ENCODE peak calls at places on chromosomes 7 and 10, in eight cellular contexts. G, M, Z, V, P, B, I and W are unnamed samples. For H3K36me3, the result is how much of the 10 kb centered on the place peaks cover.

GRCh38 chr10:129770286-129770685 is 193.8 kb downstream of the EBF3 start:
- DNase-seq in B (no peak), P (no peak), Z (peak), M (no peak), G (peak), V (no peak), I (no peak), W (no peak)

GRCh38 chr7:6237730-6238129 is 34.7 kb downstream of the CYTH3 start:
- DNase-seq in V (no peak), B (no peak), Z (no peak), I (no peak), P (no peak), M (no peak), G (no peak), W (no peak)

GRCh38 chr7:154905615-154906014 is 97.3 kb downstream of the PAXIP1 start:
- DNase-seq in Z (no peak), M (no peak), V (no peak), P (no peak), G (no peak), B (no peak), I (no peak), W (no peak)

GRCh38 chr10:99996934-99997648 is 12.7 kb downstream of the DNMBP start:
- DNase-seq in B (peak), Z (no peak), M (peak), V (no peak), I (no peak), P (peak), G (no peak), W (no peak)

GRCh38 chr7:20191044-20191867 is 25.9 kb downstream of the MACC1 start:
- DNase-seq in P (no peak), B (no peak), M (no peak), V (no peak), G (no peak), I (peak), Z (no peak), W (no peak)

GRCh38 chr7:150737265-150738055 is at the start of gene GIMAP5:
- DNase-seq in M (no peak), P (no peak), V (no peak), B (no peak), I (no peak), G (no peak), Z (no peak), W (no peak)

GRCh38 chr7:37110641-37111421 is 337.8 kb downstream of the ELMO1 start:
- DNase-seq in Z (no peak), B (no peak), I (no peak), V (no peak), P (no peak), G (no peak), M (no peak), W (no peak)

GRCh38 chr10:69228151-69228550 is 8.0 kb downstream of the HKDC1 start:
- DNase-seq in P (no peak), B (no peak), I (no peak), G (no peak), Z (no peak), V (no peak), M (no peak), W (no peak)

GRCh38 chr7:87628780-87629569 is 777 bp downstream of the RUNDC3B start:
- DNase-seq in P (no peak), B (peak), V (no peak), G (peak), I (peak), M (no peak), Z (peak), W (peak)

GRCh38 chr7:40700653-40701475 is 566.1 kb downstream of the SUGCT start:
- DNase-seq in Z (no peak), I (no peak), G (no peak), V (peak), P (no peak), M (no peak), B (peak), W (no peak)

GRCh38 chr10:22666287-22667092 is 47.9 kb downstream of the PIP4K2A start:
- DNase-seq in V (no peak), M (peak), I (no peak), Z (peak), B (no peak), G (no peak), P (no peak), W (no peak)

GRCh38 chr7:35777121-35777520 is 23.7 kb upstream of the SEPTIN7 start:
- DNase-seq in G (no peak), B (no peak), Z (no peak), I (no peak), M (no peak), V (no peak), P (no peak), W (no peak)

GRCh38 chr10:57247271-57247670 is 886.2 kb upstream of the ZWINT start:
- DNase-seq in V (no peak), M (no peak), Z (no peak), I (no peak), B (no peak), G (no peak), P (no peak), W (no peak)

DNA sequence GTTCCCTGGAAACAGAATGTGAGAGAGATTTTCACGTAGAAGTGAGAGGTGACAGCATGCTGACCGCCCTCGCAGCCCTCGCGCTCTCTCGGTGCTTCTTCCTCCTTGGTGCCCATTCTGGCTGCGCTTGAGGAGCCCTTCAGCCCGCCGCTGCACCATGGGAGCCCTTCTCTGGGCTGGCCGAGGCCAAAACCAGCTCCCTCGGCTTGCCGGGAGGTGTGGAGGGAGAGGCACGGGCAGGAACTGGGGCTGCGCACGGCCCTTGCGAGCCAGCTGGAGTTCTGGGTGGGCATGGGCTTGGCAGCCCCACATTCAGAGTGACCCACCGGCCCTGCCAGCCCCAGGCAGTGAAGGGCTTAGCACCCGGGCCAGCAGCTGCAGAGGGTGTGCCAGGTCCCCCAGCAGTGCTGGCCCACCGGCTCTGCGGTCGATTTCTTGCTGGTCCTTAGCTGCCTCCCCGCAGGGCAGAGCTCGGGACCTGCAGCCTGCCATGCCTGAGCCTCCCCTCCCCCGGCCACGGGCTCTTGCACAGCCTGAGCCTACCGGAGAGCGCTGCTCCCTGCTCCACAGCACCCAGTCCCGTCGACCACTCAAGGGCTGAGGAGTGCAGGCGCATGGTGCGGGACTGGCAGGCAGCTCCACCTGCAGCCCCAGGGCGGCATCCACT is 888.7 kb upstream of the ZWINT start:
- DNase-seq in V (no peak), Z (no peak), P (no peak), G (peak), B (no peak), M (no peak), I (no peak), W (no peak)
- TF ChIP-seq CTCF in V (no peak), Z (no peak), P (no peak), G (no peak), B (no peak), M (no peak), I (no peak), W (no peak)

GRCh38 chr7:134932707-134933370 is 53.5 kb upstream of the AGBL3 start:
- DNase-seq in I (peak), B (no peak), P (no peak), Z (no peak), G (no peak), M (peak), V (peak), W (no peak)
- H3K4me3 ChIP-seq in I (peak), B (no peak), P (no peak), Z (no peak), G (no peak), M (peak), V (peak), W (no peak)

DNA sequence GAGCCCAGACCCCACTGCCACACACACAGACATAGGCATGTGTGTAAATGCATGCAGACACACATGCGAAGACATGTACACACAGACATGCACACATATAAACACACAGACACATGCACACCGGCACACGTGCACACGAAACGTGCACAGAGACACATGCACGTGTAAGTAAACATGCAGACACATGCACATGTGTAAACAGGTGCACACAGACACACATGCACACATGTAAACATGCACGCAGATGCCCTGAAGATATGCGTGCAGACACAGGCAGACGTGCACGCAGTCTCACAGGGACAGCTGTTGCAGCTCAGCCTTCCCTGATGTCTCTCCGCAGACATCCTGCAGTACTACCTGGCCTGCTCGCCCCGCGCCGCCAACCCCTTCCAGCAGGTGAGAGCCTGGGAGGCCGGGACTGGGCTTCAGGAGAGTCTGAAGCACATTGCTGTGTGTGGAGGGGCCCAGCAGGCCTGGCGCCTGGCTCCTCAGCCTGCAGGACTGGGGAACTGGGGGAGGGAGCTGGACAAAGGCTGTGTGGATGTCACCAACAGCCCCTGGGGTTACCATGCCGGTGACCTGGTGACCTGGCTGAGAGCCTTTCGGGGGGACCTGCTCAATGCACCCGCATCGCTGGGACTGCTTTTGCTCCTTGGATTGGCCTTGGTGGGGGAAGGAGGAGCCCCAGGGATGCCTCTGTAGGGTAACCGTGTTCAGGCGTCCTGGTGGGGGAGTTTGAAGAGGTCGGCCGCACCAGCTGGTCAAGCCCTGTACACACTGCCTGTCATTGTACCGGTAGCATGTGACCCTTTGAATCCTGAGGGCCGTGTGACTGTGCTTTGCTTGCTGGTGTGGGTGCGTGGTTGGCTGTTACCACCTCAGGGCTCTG is 20.3 kb downstream of the TTYH3 start:
- DNase-seq in M (no peak), B (no peak), V (no peak), Z (no peak), I (peak), P (no peak), G (no peak), W (no peak)
- H3K36me3 ChIP-seq in M (under half), B (under half), V (under half), Z (half or more), I (under half), P (under half), G (under half), W (under half)

DNA sequence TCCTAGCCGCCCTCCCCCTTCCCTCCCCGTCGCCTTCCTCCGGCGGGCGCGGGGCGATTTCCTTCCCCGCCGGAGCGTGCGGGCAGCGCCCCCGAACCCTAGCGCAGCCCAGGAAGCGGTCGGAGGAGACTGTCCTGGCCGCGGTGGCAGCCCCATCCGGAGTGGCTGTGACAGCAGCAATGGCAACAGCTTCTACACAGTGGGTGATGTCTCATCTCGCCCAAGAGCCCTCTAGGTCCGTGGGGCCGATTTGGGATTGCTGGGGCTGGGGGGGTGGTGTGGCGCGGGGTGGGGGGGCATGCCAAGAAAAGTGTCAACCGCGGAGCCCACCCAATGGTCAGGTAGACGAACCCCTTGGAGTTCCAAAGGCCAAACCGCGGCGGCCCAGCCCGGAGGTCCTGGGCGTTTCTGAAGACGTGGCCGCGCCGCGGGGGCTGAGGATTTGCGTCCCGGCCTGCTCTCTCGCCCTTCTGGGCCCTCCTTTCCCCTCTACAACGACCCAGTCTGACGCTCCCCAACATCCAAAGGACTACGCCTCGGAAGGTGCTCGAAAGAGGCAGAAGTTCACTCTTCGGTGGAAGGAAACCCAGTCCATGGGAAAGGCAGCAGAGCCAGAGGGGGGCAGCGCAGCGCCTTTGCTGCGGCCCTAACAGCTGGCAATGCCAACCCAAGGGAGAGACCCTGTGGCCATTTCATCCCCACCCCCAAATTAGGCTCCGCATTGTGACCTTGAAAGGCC is 603 bp upstream of the TWIST1 start:
- DNase-seq in P (no peak), I (peak), G (no peak), Z (no peak), V (no peak), B (peak), M (no peak), W (no peak)
- TF ChIP-seq CTCF in P (no peak), I (no peak), G (no peak), Z (no peak), V (no peak), B (peak), M (no peak), W (no peak)

DNA sequence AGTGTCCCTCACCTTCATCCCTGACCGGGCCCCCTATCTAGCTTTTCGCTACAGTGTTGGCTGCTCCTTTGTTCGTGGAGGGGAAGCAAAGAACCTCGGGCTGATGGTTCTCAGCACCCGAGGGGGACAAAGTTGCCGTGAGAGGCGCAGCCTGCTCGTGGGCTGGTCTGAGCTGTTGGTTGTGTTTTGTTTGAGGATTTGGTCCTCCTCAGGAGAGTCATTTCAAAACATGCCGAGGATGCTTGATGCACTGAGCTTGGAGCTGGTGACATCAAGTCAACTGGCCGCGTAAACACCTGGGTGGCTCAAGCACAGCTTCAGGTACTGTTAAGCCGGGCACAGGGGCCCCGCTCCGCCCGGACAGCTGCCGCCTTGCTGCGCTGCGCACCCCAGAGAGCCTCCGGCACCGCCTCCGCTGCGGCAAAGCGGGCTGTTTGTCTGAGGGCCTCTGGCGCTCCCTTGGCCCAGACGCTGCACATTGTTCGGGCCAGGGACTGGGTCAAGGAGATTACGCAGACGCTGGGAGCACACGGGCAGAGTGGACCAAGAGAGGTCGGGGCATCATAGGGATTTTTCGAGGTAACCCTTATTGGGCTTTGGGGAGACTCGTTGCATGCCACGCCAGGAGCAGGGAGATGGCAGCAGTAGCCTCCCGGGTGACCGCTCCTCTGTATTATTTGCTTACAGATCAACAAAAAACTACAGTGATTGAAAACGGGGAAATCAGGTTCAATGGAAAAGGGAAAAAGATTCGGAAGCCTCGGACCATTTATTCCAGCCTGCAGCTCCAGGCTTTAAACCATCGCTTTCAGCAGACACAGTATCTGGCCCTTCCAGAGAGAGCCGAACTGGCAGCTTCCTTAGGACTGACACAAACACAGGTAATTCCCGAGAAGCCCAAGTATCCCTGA is 1.9 kb downstream of the DLX6 start:
- DNase-seq in V (no peak), Z (no peak), G (no peak), M (no peak), B (no peak), P (no peak), I (no peak), W (no peak)
- H3K4me3 ChIP-seq in V (no peak), Z (peak), G (peak), M (no peak), B (peak), P (no peak), I (no peak), W (no peak)

GRCh38 chr7:139423091-139423490 is 60.4 kb downstream of the KLRG2 start:
- DNase-seq in V (no peak), Z (no peak), B (no peak), P (no peak), M (no peak), I (no peak), G (no peak), W (no peak)

GRCh38 chr7:139421123-139421522 is 61.4 kb downstream of the LUC7L2 start:
- DNase-seq in V (no peak), G (no peak), M (no peak), Z (no peak), B (no peak), I (no peak), P (no peak), W (no peak)

GRCh38 chr7:139426258-139427028 is 57.0 kb downstream of the KLRG2 start:
- DNase-seq in Z (no peak), V (no peak), M (no peak), G (no peak), P (peak), B (no peak), I (peak), W (no peak)

GRCh38 chr7:139424004-139424403 is 59.5 kb downstream of the KLRG2 start:
- DNase-seq in B (no peak), M (no peak), G (no peak), V (no peak), Z (no peak), P (no peak), I (no peak), W (no peak)

GRCh38 chr7:139422126-139422525 is 61.3 kb downstream of the KLRG2 start:
- DNase-seq in M (peak), G (no peak), I (no peak), Z (no peak), P (no peak), B (no peak), V (no peak), W (no peak)
- H3K36me3 ChIP-seq in M (under half), G (under half), I (under half), Z (half or more), P (under half), B (under half), V (under half), W (under half)

DNA sequence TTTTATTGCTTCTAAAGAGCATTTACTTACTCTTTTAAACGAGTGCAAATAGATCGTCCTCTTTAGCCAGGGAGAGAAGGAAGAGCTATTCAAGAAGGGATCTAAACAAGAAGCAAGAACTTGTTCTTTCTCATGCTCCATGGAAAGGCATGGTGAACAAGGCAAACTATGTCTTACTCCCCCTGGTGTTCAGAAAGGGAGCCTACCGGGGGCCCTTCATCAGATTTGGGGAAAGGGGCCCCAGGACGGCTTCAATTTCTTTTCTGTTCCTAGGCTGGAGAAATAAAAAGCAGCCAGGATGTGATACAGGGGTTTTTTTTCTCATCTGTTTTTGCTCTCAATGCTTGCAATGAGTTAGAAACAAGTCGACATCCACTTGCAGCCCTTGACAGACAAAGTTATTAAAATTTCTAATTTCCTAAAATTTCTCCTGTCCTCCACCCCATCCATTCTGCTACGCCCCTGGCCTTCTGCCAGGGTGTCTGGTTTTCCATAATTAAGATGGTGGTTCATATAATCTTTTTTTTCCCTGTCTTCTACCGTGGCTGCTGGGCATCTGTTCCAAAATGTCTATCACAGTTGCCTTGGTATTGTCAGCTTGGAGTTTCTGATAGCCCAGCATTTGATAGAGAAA is 214.4 kb downstream of the CREB5 start:
- DNase-seq in V (peak), I (no peak), P (no peak), M (peak), G (peak), Z (no peak), B (peak), W (no peak)
- TF ChIP-seq CTCF in V (peak), I (peak), P (peak), M (peak), G (peak), Z (peak), B (peak), W (peak)

GRCh38 chr10:132962623-132963429 is 20.5 kb upstream of the CFAP46 start:
- DNase-seq in M (peak), B (no peak), I (no peak), P (no peak), V (peak), G (no peak), Z (no peak), W (no peak)
- H3K4me3 ChIP-seq in M (peak), B (peak), I (peak), P (peak), V (peak), G (peak), Z (peak), W (peak)

DNA sequence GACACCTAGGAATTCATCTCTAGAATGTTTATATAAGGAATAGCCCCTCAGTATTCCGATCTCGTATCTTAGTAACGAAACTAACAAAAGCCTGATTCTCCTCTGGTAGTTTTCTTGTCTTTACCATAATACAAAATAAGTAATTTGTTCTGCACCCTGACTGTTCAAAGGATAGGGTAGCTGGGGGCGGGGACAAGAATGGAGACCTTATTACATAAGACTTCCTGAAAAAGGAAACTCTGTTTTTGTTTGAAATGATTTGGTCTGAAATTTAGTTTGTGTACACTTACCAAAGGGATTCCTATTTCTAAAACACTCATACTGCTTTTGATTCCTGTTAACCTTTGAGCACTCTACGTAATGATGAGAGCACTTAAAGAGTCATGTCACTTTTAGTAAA is 17.2 kb downstream of the IKZF1 start:
- DNase-seq in P (no peak), G (no peak), B (no peak), I (no peak), M (no peak), Z (no peak), V (no peak), W (no peak)
- H3K36me3 ChIP-seq in P (under half), G (under half), B (under half), I (under half), M (under half), Z (under half), V (under half), W (under half)

GRCh38 chr10:47150581-47150980 is 149.4 kb upstream of the GDF10 start:
- DNase-seq in G (no peak), M (no peak), B (no peak), I (no peak), Z (no peak), V (no peak), P (no peak), W (no peak)
- TF ChIP-seq CTCF in G (no peak), M (no peak), B (no peak), I (no peak), Z (no peak), V (no peak), P (no peak), W (no peak)